ENCODE peak calls at places on chromosomes 5 and 9, in four cellular contexts. L, Y, W and F are unnamed samples.

GRCh38 chr5:167171056-167171455 is 1120.4 kb upstream of the WWC1 start:
- DNase-seq in L (no peak), Y (no peak), W (no peak), F (no peak)

GRCh38 chr5:34556514-34556782 is 99.7 kb upstream of the RAI14 start:
- DNase-seq in Y (no peak), W (no peak), L (no peak), F (no peak)

GRCh38 chr9:95854386-95855015 is 21.0 kb upstream of the ERCC6L2 start:
- DNase-seq in L (no peak), W (no peak), Y (peak), F (no peak)

GRCh38 chr5:52725065-52725746 is 62.5 kb upstream of the ITGA1 start:
- DNase-seq in W (no peak), Y (peak), L (no peak), F (no peak)

GRCh38 chr5:141359790-141360426 is at the start of gene PCDHGB2:
- DNase-seq in L (no peak), Y (peak), W (no peak), F (no peak)

GRCh38 chr5:33321026-33321425 is 119.7 kb upstream of the TARS1 start:
- DNase-seq in Y (peak), W (peak), L (no peak), F (no peak)

GRCh38 chr5:170139786-170140335 is 34.2 kb downstream of the FOXI1 start:
- DNase-seq in W (no peak), Y (no peak), L (no peak), F (no peak)

GRCh38 chr5:81971694-81972495 is at the start of gene ATG10:
- DNase-seq in Y (peak), W (peak), L (peak), F (peak)

GRCh38 chr9:30718483-30718882 is 1666.0 kb upstream of the ACO1 start:
- DNase-seq in Y (peak), L (no peak), W (no peak), F (no peak)

GRCh38 chr5:53025506-53025905 is 36.4 kb downstream of the ITGA2 start:
- DNase-seq in Y (no peak), L (no peak), W (no peak), F (no peak)

GRCh38 chr5:88675758-88676636 is 207.0 kb downstream of the MEF2C start:
- DNase-seq in L (no peak), Y (peak), W (peak), F (no peak)

GRCh38 chr5:154478224-154478565 is at the start of gene HAND1:
- DNase-seq in L (peak), W (peak), Y (no peak), F (no peak)

GRCh38 chr5:180675036-180675635 is 25.7 kb upstream of the FLT4 start:
- DNase-seq in L (no peak), Y (no peak), W (no peak), F (no peak)

GRCh38 chr9:88418715-88419540 is 30.7 kb downstream of the SPIN1 start:
- DNase-seq in W (no peak), L (no peak), Y (peak), F (no peak)

DNA sequence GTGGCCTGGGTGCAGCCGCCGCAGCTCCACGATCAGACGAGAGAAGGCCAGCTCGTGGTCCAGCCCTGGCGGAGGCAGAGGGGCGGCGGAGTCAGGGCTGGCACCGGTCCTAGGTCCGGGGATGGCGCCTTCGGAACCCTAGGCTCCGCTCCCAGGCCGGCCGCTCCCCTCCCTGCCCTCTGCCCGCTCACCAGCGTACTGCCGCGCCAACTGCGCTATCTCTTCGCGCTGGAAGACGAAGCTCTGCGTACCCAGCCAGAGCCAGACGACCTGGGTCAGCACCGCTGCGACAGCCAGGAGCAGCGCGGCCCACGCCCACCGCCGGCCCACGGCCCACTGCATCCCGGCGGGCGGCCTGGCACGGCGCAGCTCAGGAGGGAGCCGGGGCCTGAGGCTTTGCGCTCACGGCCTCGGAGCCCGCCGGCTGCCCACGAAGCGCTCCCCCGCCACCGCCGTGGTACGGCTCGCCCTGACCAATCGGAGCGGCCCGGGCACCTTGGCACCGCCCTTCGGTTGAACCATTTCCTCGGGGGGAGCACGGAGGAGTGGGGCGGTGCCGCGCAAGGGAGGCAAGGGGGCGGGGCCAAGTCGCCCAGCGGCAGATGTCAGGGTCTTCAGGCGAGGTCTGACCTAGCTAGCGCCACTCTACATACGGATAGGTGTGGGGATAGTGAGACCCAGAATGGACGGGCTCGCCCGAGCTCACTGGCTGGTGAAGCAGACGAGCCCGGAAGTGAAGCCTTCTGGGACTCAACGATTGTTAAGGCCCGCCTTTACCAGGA is at the start of gene SIGMAR1:
- DNase-seq in Y (peak), W (peak), L (peak), F (peak)
- TF ChIP-seq CTCF in Y (no peak), W (no peak), L (no peak), F (no peak)

DNA sequence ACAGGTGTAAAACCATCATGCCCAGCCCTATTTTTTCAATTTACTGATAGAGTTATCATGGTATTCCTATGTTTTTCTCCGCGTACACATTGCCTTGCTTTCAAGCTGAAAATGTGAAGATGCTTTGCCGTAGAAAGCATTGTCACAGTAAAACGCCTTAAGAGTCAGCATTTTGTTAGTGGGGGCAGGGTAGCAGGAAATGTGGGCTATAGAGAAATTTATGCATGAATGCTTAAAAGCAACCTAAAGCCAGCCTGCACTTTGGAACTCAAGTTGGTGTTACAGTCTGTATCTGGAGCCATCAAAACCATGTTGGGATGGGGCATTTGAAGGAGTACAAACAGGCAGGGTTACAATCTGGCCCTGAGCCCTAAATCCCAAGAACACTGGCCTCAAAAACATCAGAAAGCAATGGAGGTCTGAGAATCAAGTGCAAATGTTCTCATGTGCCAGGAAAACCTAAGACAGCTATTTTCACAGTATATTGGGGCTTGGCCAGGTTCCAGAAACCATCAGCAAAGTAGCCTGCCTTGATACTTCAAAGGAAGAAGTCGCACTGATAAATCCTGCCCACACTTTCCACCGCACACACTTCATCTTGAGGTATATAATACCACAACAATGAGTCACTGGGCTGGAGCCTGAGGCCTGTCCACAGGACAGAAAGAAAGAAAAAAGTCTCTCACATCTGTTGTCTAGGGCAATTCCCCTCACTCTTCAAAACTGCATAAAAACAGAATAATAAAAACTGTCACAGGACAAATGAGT is 313.8 kb downstream of the ENC1 start:
- DNase-seq in W (no peak), Y (peak), L (no peak), F (no peak)
- TF ChIP-seq CTCF in W (no peak), Y (no peak), L (no peak), F (no peak)

DNA sequence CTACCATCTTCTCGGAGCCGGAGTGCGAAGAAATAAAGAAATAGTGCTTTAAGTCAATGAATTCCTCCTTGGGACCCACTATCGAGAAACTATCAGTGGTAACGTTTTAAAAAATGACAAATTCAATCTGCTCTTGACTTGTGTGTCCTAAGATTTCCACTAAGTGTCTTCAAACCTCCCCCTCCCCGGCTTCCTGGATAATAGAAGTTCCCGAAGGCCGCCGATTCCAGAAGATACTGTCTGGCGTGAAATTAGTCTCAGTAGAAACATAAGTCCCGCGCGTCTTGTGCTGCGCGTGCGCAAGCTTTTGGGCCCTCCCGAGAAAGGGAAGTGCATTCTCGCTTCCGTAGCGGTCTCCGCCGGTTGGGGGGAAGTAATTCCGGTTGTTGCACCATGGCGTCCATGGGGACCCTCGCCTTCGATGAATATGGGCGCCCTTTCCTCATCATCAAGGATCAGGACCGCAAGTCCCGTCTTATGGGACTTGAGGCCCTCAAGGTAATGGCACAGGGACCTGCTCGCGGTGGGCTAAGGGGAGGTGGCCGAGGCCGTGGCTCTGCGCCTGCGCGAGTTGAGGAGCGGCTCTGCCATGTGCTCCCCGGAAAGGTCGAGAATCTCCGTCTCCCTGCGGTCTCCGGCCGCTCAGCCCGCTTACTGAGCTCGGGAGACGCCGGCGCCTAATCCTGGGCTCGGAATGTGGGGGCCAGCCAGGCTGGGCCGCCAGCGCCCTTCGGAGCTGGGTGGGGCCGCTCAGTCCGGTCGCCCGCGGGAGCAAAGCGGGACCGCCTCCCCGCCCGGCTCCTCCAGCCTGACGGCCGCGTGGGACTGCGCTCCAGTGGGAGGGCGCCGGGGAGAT is at the start of gene CCT5:
- DNase-seq in L (peak), Y (peak), W (peak), F (peak)
- TF ChIP-seq CTCF in L (no peak), Y (no peak), W (no peak), F (no peak)

GRCh38 chr9:83218411-83219090 is 155.6 kb upstream of the RASEF start:
- DNase-seq in Y (no peak), W (no peak), L (no peak), F (no peak)

GRCh38 chr9:83219924-83220438 is 157.0 kb upstream of the RASEF start:
- DNase-seq in L (no peak), W (no peak), Y (no peak), F (no peak)

GRCh38 chr9:83220737-83221136 is 157.8 kb upstream of the RASEF start:
- DNase-seq in L (no peak), Y (peak), W (no peak), F (no peak)

DNA sequence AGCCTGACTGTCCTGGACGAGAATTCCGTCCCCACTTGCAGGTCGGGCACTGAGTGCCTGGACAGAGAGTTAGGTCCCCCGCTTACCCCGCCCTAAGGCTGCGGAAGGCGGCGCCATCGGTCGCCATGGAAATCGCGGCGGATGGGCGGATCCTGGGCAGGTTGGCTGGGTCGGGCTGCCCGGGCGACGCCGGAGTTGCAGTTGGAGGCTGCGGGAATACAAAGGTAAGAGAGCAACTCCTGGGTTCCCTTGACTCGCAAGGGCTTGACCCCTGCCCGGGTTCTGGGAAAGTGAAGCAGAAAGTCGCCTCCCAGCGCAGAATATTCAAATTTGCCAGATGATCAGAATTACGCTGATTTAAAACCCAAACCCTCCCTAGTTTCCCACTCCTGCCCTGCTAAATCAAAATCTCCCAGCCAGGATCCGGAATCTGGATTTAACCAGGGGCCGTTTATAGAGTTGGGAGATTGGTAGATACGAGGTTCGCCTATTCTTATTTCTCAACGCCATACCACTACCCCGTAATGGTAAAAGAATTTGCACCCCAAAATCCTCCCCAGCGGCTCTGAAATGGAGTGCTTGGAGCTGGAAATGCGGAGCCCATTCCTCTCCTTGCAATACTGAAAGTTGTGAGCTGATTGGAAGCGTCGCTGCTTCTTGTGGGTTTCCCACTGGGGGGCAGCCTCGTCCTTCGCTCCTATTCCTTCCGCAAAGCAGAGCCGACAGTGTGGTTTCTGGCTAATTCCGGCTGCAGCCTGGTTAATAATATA is 156.4 kb upstream of the RASEF start:
- DNase-seq in L (peak), W (peak), Y (peak), F (peak)
- TF ChIP-seq CTCF in L (peak), W (no peak), Y (peak), F (peak)

GRCh38 chr5:18105449-18105848 is 471.2 kb downstream of the TAF11L14 start:
- DNase-seq in L (no peak), Y (no peak), W (no peak), F (no peak)

GRCh38 chr5:18101532-18101931 is 467.3 kb downstream of the TAF11L14 start:
- DNase-seq in L (no peak), W (no peak), Y (no peak), F (no peak)

GRCh38 chr5:18102733-18103132 is 468.5 kb downstream of the TAF11L14 start:
- DNase-seq in Y (no peak), L (no peak), W (no peak), F (no peak)
- TF ChIP-seq CTCF in Y (no peak), L (no peak), W (no peak), F (no peak)

DNA sequence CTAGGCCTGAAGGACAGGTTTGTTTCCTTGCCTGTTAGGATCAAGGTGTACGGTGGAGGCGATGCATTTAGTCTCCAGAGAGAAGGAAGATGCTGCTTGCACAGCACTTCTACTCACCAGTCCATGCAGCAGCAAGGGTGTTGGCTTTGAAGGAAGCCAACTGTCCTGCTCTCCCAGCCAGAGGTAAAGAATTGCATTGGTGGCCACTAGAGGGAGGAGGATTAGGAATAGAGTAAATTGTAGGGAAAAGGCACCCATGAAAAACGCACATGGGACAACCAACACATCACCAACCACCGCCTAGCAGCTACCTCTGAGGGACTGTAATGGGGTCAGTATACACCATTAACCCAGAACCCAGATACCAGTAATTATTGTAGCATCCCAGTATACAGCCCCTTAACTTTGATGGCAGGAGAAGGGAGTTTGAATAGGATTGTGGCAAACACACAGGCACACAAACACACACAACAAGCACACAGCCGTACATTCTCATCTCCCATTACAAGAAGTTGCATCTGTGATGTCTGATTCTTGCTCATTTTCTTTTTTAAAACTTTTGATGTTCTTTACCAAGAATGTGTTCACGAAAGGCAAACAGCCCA is 267.7 kb downstream of the ADAMTS6 start:
- DNase-seq in L (no peak), W (no peak), Y (peak), F (peak)
- TF ChIP-seq CTCF in L (peak), W (no peak), Y (peak), F (peak)

GRCh38 chr9:107138261-107138992 is 144.7 kb upstream of the RAD23B start:
- DNase-seq in Y (peak), W (no peak), L (no peak), F (no peak)

GRCh38 chr9:107142896-107143603 is 140.0 kb upstream of the RAD23B start:
- DNase-seq in Y (peak), L (no peak), W (no peak), F (no peak)

GRCh38 chr9:107144475-107144874 is 138.6 kb upstream of the RAD23B start:
- DNase-seq in W (no peak), Y (no peak), L (no peak), F (no peak)

GRCh38 chr9:107142430-107142829 is 140.6 kb upstream of the RAD23B start:
- DNase-seq in L (no peak), W (no peak), Y (no peak), F (no peak)

GRCh38 chr9:107141967-107142366 is 141.1 kb upstream of the RAD23B start:
- DNase-seq in W (no peak), L (no peak), Y (peak), F (no peak)
- TF ChIP-seq CTCF in W (no peak), L (no peak), Y (no peak), F (no peak)

DNA sequence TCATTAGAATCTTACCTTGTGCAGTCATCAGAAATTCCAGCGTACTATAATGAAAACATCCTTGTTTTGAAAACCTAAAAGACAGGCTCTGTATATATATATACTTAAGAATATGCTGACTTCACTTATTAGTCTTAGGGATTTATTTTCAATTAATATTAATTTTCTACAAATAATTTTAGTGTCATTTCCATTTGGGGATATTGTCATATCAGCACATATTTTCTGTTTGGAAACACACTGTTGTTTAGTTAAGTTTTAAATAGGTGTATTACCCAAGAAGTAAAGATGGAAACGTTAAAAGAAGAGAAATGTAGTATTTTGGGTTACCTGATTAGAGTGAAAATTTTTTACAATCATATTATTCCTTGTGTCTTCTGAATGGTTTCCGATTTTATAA is 131.3 kb downstream of the CDH6 start:
- DNase-seq in Y (no peak), W (no peak), L (no peak), F (no peak)
- TF ChIP-seq CTCF in Y (no peak), W (no peak), L (no peak), F (no peak)

GRCh38 chr9:1726993-1727759 is 288.0 kb upstream of the SMARCA2 start:
- DNase-seq in W (no peak), L (no peak), Y (no peak), F (no peak)
- TF ChIP-seq CTCF in W (no peak), L (no peak), Y (no peak), F (no peak)

DNA sequence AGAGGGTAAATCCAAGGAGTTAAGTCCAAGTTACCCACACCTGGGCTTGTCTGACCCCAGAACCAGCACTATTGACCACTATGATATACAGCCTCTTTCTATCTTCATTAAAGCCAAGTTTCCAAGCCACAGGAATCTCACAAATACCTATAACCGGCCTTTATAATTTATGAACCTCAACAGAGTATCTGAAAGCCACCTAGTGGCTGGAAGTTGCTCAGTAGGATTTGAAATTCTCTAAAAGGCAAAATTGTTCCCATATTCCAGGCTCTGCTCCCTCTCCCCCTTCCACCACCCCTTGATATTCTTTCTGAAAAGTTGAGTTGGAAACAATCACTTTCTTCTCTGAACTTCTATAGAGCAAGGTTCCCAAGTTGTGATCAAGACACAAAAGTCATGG is 106.4 kb upstream of the GPR151 start:
- DNase-seq in L (no peak), W (no peak), Y (peak), F (no peak)
- TF ChIP-seq CTCF in L (peak), W (no peak), Y (no peak), F (no peak)